ENCODE peak calls at places on chromosome 3, in seven cellular contexts. One of them, this sample, is unnamed.

GRCh38 chr3:9175421-9175820 is 74.0 kb downstream of the SRGAP3 start:
- DNase-seq in AG09319: no peak
- DNase-seq in GM13976: no peak
- DNase-seq in OCI-LY7: no peak
- DNase-seq in GM12865: no peak
- DNase-seq in fibroblast of the aortic adventitia: no peak
- DNase-seq in AG10803: peak; percentile 29
- DNase-seq in this sample: no peak

GRCh38 chr3:108088697-108089096 is 2.1 kb downstream of the CD47 start:
- DNase-seq in AG09319: no peak
- DNase-seq in GM13976: peak; percentile 37
- DNase-seq in OCI-LY7: peak; percentile 41
- DNase-seq in GM12865: peak; percentile 82
- DNase-seq in fibroblast of the aortic adventitia: peak; percentile 34
- DNase-seq in AG10803: peak; percentile 50
- DNase-seq in this sample: peak; percentile 55

GRCh38 chr3:19937459-19938362 is 3.7 kb upstream of the EFHB start:
- DNase-seq in AG09319: no peak
- DNase-seq in GM13976: no peak
- DNase-seq in OCI-LY7: no peak
- DNase-seq in GM12865: no peak
- DNase-seq in fibroblast of the aortic adventitia: peak; percentile 59
- DNase-seq in AG10803: no peak
- DNase-seq in this sample: no peak

GRCh38 chr3:31531465-31531991 is 1.2 kb upstream of the STT3B start:
- DNase-seq in AG09319: no peak
- DNase-seq in GM13976: no peak
- DNase-seq in OCI-LY7: peak; percentile 36
- DNase-seq in GM12865: peak; percentile 32
- DNase-seq in fibroblast of the aortic adventitia: no peak
- DNase-seq in AG10803: peak; percentile 7
- DNase-seq in this sample: no peak

GRCh38 chr3:2303567-2303966 is 204.9 kb downstream of the CNTN4 start:
- DNase-seq in AG09319: no peak
- DNase-seq in GM13976: peak; percentile 15
- DNase-seq in OCI-LY7: no peak
- DNase-seq in GM12865: peak; percentile 39
- DNase-seq in fibroblast of the aortic adventitia: no peak
- DNase-seq in AG10803: no peak
- DNase-seq in this sample: no peak

GRCh38 chr3:47016934-47017435 is 37.5 kb downstream of the NBEAL2 start:
- DNase-seq in AG09319: no peak
- DNase-seq in GM13976: peak; percentile 40
- DNase-seq in OCI-LY7: peak; percentile 83
- DNase-seq in GM12865: peak; percentile 61
- DNase-seq in fibroblast of the aortic adventitia: peak; percentile 51
- DNase-seq in AG10803: peak; percentile 76
- DNase-seq in this sample: peak; percentile 49

GRCh38 chr3:149314807-149315578 is 18.4 kb downstream of the TM4SF18 start:
- DNase-seq in AG09319: peak; percentile 41
- DNase-seq in GM13976: no peak
- DNase-seq in OCI-LY7: no peak
- DNase-seq in GM12865: no peak
- DNase-seq in fibroblast of the aortic adventitia: peak; percentile 88
- DNase-seq in AG10803: peak; percentile 88
- DNase-seq in this sample: no peak

GRCh38 chr3:35224571-35225280 is 414.6 kb upstream of the ARPP21 start:
- DNase-seq in AG09319: no peak
- DNase-seq in GM13976: no peak
- DNase-seq in OCI-LY7: no peak
- DNase-seq in GM12865: no peak
- DNase-seq in fibroblast of the aortic adventitia: no peak
- DNase-seq in AG10803: no peak
- DNase-seq in this sample: no peak

GRCh38 chr3:19029837-19030835 is 118.2 kb upstream of the KCNH8 start:
- DNase-seq in AG09319: no peak
- DNase-seq in GM13976: no peak
- DNase-seq in OCI-LY7: peak; percentile 13
- DNase-seq in GM12865: no peak
- DNase-seq in fibroblast of the aortic adventitia: no peak
- DNase-seq in AG10803: no peak
- DNase-seq in this sample: no peak

GRCh38 chr3:142013331-142013730 is 136.0 kb downstream of the TFDP2 start:
- DNase-seq in AG09319: no peak
- DNase-seq in GM13976: no peak
- DNase-seq in OCI-LY7: no peak
- DNase-seq in GM12865: no peak
- DNase-seq in fibroblast of the aortic adventitia: peak; percentile 14
- DNase-seq in AG10803: peak; percentile 41
- DNase-seq in this sample: no peak

GRCh38 chr3:124034016-124034808 is 42.3 kb upstream of the ROPN1 start:
- DNase-seq in AG09319: no peak
- DNase-seq in GM13976: peak; percentile 24
- DNase-seq in OCI-LY7: no peak
- DNase-seq in GM12865: no peak
- DNase-seq in fibroblast of the aortic adventitia: peak; percentile 2
- DNase-seq in AG10803: no peak
- DNase-seq in this sample: peak; percentile 42

GRCh38 chr3:127158614-127159221 is 34.2 kb upstream of the PRR23E start:
- DNase-seq in AG09319: no peak
- DNase-seq in GM13976: no peak
- DNase-seq in OCI-LY7: no peak
- DNase-seq in GM12865: no peak
- DNase-seq in fibroblast of the aortic adventitia: peak; percentile 19
- DNase-seq in AG10803: no peak
- DNase-seq in this sample: no peak

GRCh38 chr3:65436580-65436979 is 602.1 kb downstream of the MAGI1 start:
- DNase-seq in AG09319: no peak
- DNase-seq in GM13976: no peak
- DNase-seq in OCI-LY7: peak; percentile 1
- DNase-seq in GM12865: peak; percentile 14
- DNase-seq in fibroblast of the aortic adventitia: no peak
- DNase-seq in AG10803: no peak
- DNase-seq in this sample: no peak

GRCh38 chr3:44661189-44661588 is 12.7 kb downstream of the ZNF35 start:
- DNase-seq in AG09319: no peak
- DNase-seq in GM13976: no peak
- DNase-seq in OCI-LY7: peak; percentile 12
- DNase-seq in GM12865: no peak
- DNase-seq in fibroblast of the aortic adventitia: no peak
- DNase-seq in AG10803: no peak
- DNase-seq in this sample: no peak

GRCh38 chr3:104989878-104990277 is 376.8 kb upstream of the ALCAM start:
- DNase-seq in AG09319: no peak
- DNase-seq in GM13976: no peak
- DNase-seq in OCI-LY7: no peak
- DNase-seq in GM12865: no peak
- DNase-seq in fibroblast of the aortic adventitia: no peak
- DNase-seq in AG10803: peak; percentile 5
- DNase-seq in this sample: no peak

GRCh38 chr3:114756506-114757279 is 390.4 kb downstream of the ZBTB20 start:
- DNase-seq in AG09319: peak; percentile 27
- DNase-seq in GM13976: peak; percentile 16
- DNase-seq in OCI-LY7: no peak
- DNase-seq in GM12865: peak; percentile 41
- DNase-seq in fibroblast of the aortic adventitia: peak; percentile 79
- DNase-seq in AG10803: peak; percentile 86
- DNase-seq in this sample: peak; percentile 9

GRCh38 chr3:131730581-131730980 is 227.8 kb upstream of the MRPL3 start:
- DNase-seq in AG09319: no peak
- DNase-seq in GM13976: no peak
- DNase-seq in OCI-LY7: no peak
- DNase-seq in GM12865: no peak
- DNase-seq in fibroblast of the aortic adventitia: peak; percentile 62
- DNase-seq in AG10803: peak; percentile 86
- DNase-seq in this sample: no peak

GRCh38 chr3:37606472-37606871 is 255.2 kb upstream of the CTDSPL start:
- DNase-seq in AG09319: no peak
- DNase-seq in GM13976: no peak
- DNase-seq in OCI-LY7: no peak
- DNase-seq in GM12865: no peak
- DNase-seq in fibroblast of the aortic adventitia: no peak
- DNase-seq in AG10803: no peak
- DNase-seq in this sample: no peak

GRCh38 chr3:37601832-37602231 is 259.8 kb upstream of the CTDSPL start:
- DNase-seq in AG09319: no peak
- DNase-seq in GM13976: no peak
- DNase-seq in OCI-LY7: no peak
- DNase-seq in GM12865: no peak
- DNase-seq in fibroblast of the aortic adventitia: no peak
- DNase-seq in AG10803: no peak
- DNase-seq in this sample: no peak

GRCh38 chr3:37604336-37604833 is 257.3 kb upstream of the CTDSPL start:
- DNase-seq in AG09319: no peak
- DNase-seq in GM13976: no peak
- DNase-seq in OCI-LY7: no peak
- DNase-seq in GM12865: no peak
- DNase-seq in fibroblast of the aortic adventitia: no peak
- DNase-seq in AG10803: no peak
- DNase-seq in this sample: no peak

GRCh38 chr3:37605754-37606153 is 255.9 kb upstream of the CTDSPL start:
- DNase-seq in AG09319: no peak
- DNase-seq in GM13976: no peak
- DNase-seq in OCI-LY7: no peak
- DNase-seq in GM12865: no peak
- DNase-seq in fibroblast of the aortic adventitia: no peak
- DNase-seq in AG10803: no peak
- DNase-seq in this sample: no peak

GRCh38 chr3:37603722-37604121 is 258.0 kb upstream of the CTDSPL start:
- DNase-seq in AG09319: no peak
- DNase-seq in GM13976: no peak
- DNase-seq in OCI-LY7: no peak
- DNase-seq in GM12865: no peak
- DNase-seq in fibroblast of the aortic adventitia: no peak
- DNase-seq in AG10803: no peak
- DNase-seq in this sample: no peak
- TF ChIP-seq CTCF in AG09319: no peak
- TF ChIP-seq CTCF in GM13976: no peak
- TF ChIP-seq CTCF in OCI-LY7: peak; percentile 20
- TF ChIP-seq CTCF in GM12865: no peak
- TF ChIP-seq CTCF in fibroblast of the aortic adventitia: no peak
- TF ChIP-seq CTCF in AG10803: peak; percentile 6
- TF ChIP-seq CTCF in this sample: no peak

DNA sequence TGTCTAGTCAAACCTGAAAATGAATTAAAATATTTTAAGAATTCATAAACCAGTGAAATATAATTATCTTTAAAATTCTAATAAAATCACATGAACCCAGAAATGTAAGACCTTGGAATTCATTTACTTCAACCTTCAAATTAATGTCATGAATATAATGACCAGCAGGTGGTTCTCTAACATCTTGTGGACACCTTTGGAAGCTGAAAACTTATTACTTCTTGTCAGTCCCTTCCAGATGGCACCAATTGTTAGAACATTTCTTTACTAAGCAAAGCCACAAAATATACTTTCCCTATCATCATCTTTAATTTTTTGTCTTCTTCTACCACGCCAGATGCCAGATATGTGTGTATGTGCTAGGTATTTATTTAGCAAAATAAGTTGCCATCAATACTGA is 240.0 kb downstream of the MBNL1 start:
- DNase-seq in AG09319: no peak
- DNase-seq in GM13976: no peak
- DNase-seq in OCI-LY7: peak; percentile 5
- DNase-seq in GM12865: peak; percentile 47
- DNase-seq in fibroblast of the aortic adventitia: peak; percentile 14
- DNase-seq in AG10803: no peak
- DNase-seq in this sample: no peak
- TF ChIP-seq CTCF in AG09319: no peak
- TF ChIP-seq CTCF in GM13976: no peak
- TF ChIP-seq CTCF in OCI-LY7: peak; percentile 62
- TF ChIP-seq CTCF in GM12865: no peak
- TF ChIP-seq CTCF in fibroblast of the aortic adventitia: peak; percentile 13
- TF ChIP-seq CTCF in AG10803: no peak
- TF ChIP-seq CTCF in this sample: no peak

GRCh38 chr3:27717200-27717852 is 4.8 kb downstream of the EOMES start:
- DNase-seq in AG09319: no peak
- DNase-seq in GM13976: no peak
- DNase-seq in OCI-LY7: no peak
- DNase-seq in GM12865: no peak
- DNase-seq in fibroblast of the aortic adventitia: no peak
- DNase-seq in AG10803: no peak
- DNase-seq in this sample: no peak

GRCh38 chr3:27720029-27720518 is 2.0 kb downstream of the EOMES start:
- DNase-seq in AG09319: no peak
- DNase-seq in GM13976: no peak
- DNase-seq in OCI-LY7: no peak
- DNase-seq in GM12865: no peak
- DNase-seq in fibroblast of the aortic adventitia: no peak
- DNase-seq in AG10803: no peak
- DNase-seq in this sample: no peak

GRCh38 chr3:27720899-27721716 is 1.0 kb downstream of the EOMES start:
- DNase-seq in AG09319: no peak
- DNase-seq in GM13976: no peak
- DNase-seq in OCI-LY7: no peak
- DNase-seq in GM12865: no peak
- DNase-seq in fibroblast of the aortic adventitia: no peak
- DNase-seq in AG10803: no peak
- DNase-seq in this sample: peak; percentile 76

GRCh38 chr3:27718459-27718858 is 3.7 kb downstream of the EOMES start:
- DNase-seq in AG09319: no peak
- DNase-seq in GM13976: no peak
- DNase-seq in OCI-LY7: no peak
- DNase-seq in GM12865: no peak
- DNase-seq in fibroblast of the aortic adventitia: no peak
- DNase-seq in AG10803: no peak
- DNase-seq in this sample: no peak

GRCh38 chr3:27719306-27720003 is 2.7 kb downstream of the EOMES start:
- DNase-seq in AG09319: no peak
- DNase-seq in GM13976: no peak
- DNase-seq in OCI-LY7: no peak
- DNase-seq in GM12865: no peak
- DNase-seq in fibroblast of the aortic adventitia: no peak
- DNase-seq in AG10803: no peak
- DNase-seq in this sample: peak; percentile 16
- TF ChIP-seq CTCF in AG09319: no peak
- TF ChIP-seq CTCF in GM13976: no peak
- TF ChIP-seq CTCF in OCI-LY7: no peak
- TF ChIP-seq CTCF in GM12865: no peak
- TF ChIP-seq CTCF in fibroblast of the aortic adventitia: no peak
- TF ChIP-seq CTCF in AG10803: no peak
- TF ChIP-seq CTCF in this sample: no peak

GRCh38 chr3:68996356-68996995 is 17.0 kb downstream of the EOGT start:
- DNase-seq in AG09319: no peak
- DNase-seq in GM13976: no peak
- DNase-seq in OCI-LY7: no peak
- DNase-seq in GM12865: no peak
- DNase-seq in fibroblast of the aortic adventitia: no peak
- DNase-seq in AG10803: no peak
- DNase-seq in this sample: no peak

GRCh38 chr3:68999605-69000004 is 13.9 kb downstream of the EOGT start:
- DNase-seq in AG09319: no peak
- DNase-seq in GM13976: no peak
- DNase-seq in OCI-LY7: no peak
- DNase-seq in GM12865: no peak
- DNase-seq in fibroblast of the aortic adventitia: no peak
- DNase-seq in AG10803: no peak
- DNase-seq in this sample: no peak

DNA sequence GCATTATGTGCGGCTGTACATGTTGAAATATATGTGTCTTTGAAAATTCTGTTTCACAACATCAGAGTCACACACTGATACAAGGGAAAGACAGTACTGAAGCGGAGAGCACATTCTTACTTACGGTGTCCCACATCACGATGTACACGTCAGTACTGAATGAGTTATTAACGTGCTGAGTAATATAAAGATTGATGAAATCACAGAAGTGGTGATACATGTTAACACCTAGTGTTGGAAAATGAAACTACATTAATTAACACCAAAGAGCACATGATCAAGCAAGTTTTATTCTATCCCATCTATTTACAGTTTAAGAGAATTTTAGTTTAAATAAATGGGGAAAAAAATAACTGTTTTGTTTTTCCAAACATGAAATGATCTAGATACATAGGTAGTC is 15.6 kb downstream of the EOGT start:
- DNase-seq in AG09319: no peak
- DNase-seq in GM13976: no peak
- DNase-seq in OCI-LY7: no peak
- DNase-seq in GM12865: no peak
- DNase-seq in fibroblast of the aortic adventitia: no peak
- DNase-seq in AG10803: no peak
- DNase-seq in this sample: no peak
- TF ChIP-seq CTCF in AG09319: no peak
- TF ChIP-seq CTCF in GM13976: no peak
- TF ChIP-seq CTCF in OCI-LY7: peak; percentile 22
- TF ChIP-seq CTCF in GM12865: no peak
- TF ChIP-seq CTCF in fibroblast of the aortic adventitia: peak; percentile 8
- TF ChIP-seq CTCF in AG10803: no peak
- TF ChIP-seq CTCF in this sample: no peak